ENCODE peak calls at places on chromosome 5, in four cellular contexts. W, N, V and G are unnamed samples.
A peak's percentile ranks its signal among the peaks of the same experiment; 100 is the strongest.

GRCh38 chr5:132134384-132134783 is 60.8 kb downstream of the CSF2 start:
- DNase-seq in W (no peak), N (no peak), V (no peak), G (peak; percentile 15)

GRCh38 chr5:53616939-53617549 is 56.6 kb downstream of the NDUFS4 start:
- DNase-seq in W (no peak), N (no peak), V (peak; percentile 47), G (no peak)

GRCh38 chr5:58044166-58044565 is 415.7 kb downstream of the PLK2 start:
- DNase-seq in W (no peak), N (no peak), V (peak; percentile 19), G (no peak)

GRCh38 chr5:38718874-38719391 is 126.9 kb upstream of the OSMR start:
- DNase-seq in W (no peak), N (no peak), V (no peak), G (no peak)

GRCh38 chr5:78899922-78900362 is 85.2 kb downstream of the ARSB start:
- DNase-seq in W (no peak), N (peak; percentile 74), V (peak; percentile 74), G (peak; percentile 58)

GRCh38 chr5:36535390-36535789 is 71.0 kb upstream of the SLC1A3 start:
- DNase-seq in W (no peak), N (no peak), V (no peak), G (no peak)

GRCh38 chr5:56317923-56318561 is 84.9 kb upstream of the ANKRD55 start:
- DNase-seq in W (peak; percentile 63), N (no peak), V (no peak), G (no peak)

GRCh38 chr5:53366245-53366644 is 114.2 kb upstream of the FST start:
- DNase-seq in W (no peak), N (no peak), V (no peak), G (no peak)

GRCh38 chr5:103464801-103465484 is 97.6 kb downstream of the NUDT12 start:
- DNase-seq in W (no peak), N (no peak), V (no peak), G (no peak)

GRCh38 chr5:32866138-32866537 is 155.0 kb downstream of the NPR3 start:
- DNase-seq in W (no peak), N (no peak), V (no peak), G (no peak)

GRCh38 chr5:151659001-151659754 is 27.5 kb downstream of the SPARC start:
- DNase-seq in W (peak; percentile 39), N (peak; percentile 94), V (peak; percentile 84), G (peak; percentile 57)

GRCh38 chr5:37799865-37800421 is 39.9 kb downstream of the GDNF start:
- DNase-seq in W (no peak), N (no peak), V (no peak), G (no peak)

GRCh38 chr5:68548959-68549676 is 333.6 kb downstream of the PIK3R1 start:
- DNase-seq in W (no peak), N (no peak), V (peak; percentile 61), G (peak; percentile 8)

GRCh38 chr5:32627219-32627880 is 42.0 kb downstream of the SUB1 start:
- DNase-seq in W (no peak), N (no peak), V (no peak), G (no peak)

GRCh38 chr5:170226661-170227060 is 6.1 kb upstream of the C5orf58 start:
- DNase-seq in W (no peak), N (no peak), V (no peak), G (no peak)

GRCh38 chr5:89303033-89303480 is 420.1 kb upstream of the MEF2C start:
- DNase-seq in W (peak; percentile 84), N (no peak), V (no peak), G (no peak)

GRCh38 chr5:157520911-157521703 is 54.5 kb downstream of the ADAM19 start:
- DNase-seq in W (no peak), N (no peak), V (no peak), G (peak; percentile 23)
- TF ChIP-seq CBFB in W (no peak), N (no peak), V (no peak), G (no peak)

GRCh38 chr5:14487101-14487895 is 94.3 kb upstream of the OTULINL start:
- DNase-seq in W (no peak), N (no peak), V (no peak), G (no peak)

GRCh38 chr5:14487896-14488570 is 93.6 kb upstream of the OTULINL start:
- DNase-seq in W (no peak), N (peak; percentile 54), V (no peak), G (no peak)

GRCh38 chr5:14481299-14481799 is 100.2 kb upstream of the OTULINL start:
- DNase-seq in W (no peak), N (no peak), V (no peak), G (no peak)

GRCh38 chr5:14486486-14486885 is 95.1 kb upstream of the OTULINL start:
- DNase-seq in W (no peak), N (no peak), V (no peak), G (no peak)

DNA sequence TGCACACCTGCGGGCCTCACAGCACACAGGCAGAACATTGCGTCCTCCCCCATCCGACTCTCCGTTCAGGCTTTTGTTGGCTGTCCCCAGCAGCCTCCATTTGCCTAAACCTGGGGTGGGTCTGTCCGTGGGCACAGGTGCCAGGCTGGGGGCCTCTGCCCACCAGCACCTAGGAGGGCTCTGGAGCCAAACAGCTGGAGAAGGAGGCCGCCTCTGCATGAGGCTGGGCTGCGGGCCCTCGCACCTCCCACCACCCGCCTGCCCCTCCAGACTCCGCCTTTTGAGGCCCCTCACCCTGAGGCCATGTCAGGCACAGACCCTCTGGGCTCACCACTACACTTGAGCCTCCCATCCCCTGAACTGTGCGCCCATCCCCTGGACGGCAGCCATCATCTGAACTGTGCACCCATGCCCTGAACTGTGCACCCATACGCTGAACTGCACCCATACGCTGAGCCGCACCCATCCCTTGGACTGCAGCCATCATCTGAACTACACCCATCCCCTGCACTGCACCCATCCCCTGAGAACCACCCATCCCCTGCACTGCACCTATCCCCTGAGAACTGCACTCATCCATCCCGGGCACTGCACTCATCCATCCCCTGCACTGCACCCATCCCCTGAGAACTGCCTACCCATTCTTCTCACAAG is 98.0 kb upstream of the OTULINL start:
- DNase-seq in W (no peak), N (no peak), V (no peak), G (no peak)
- TF ChIP-seq CBFB in W (no peak), N (no peak), V (no peak), G (no peak)

GRCh38 chr5:111461261-111461671 is 51.1 kb downstream of the STARD4 start:
- DNase-seq in W (no peak), N (peak; percentile 31), V (peak; percentile 16), G (no peak)

GRCh38 chr5:111461934-111462333 is 50.4 kb downstream of the STARD4 start:
- DNase-seq in W (no peak), N (no peak), V (no peak), G (no peak)

DNA sequence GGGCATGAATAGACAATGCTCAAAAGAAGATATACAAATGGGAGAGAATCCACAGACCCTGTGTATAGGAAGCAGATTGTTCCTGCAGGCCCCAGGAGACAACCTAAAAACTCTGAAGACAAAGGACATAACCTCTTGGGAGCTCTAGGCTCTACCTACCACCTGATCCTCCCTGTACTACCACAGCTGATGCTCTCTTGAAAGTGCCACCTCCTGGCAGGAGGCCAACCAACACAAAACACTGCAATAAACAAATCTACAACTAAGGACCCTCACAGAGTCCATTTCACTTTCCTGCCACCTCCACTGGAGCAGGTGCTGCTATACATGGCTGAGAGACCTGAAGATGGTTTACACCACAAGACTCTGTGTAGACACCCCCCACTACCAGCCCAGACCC is 49.0 kb downstream of the STARD4 start:
- DNase-seq in W (no peak), N (no peak), V (no peak), G (no peak)
- TF ChIP-seq CBFB in W (no peak), N (no peak), V (no peak), G (no peak)

DNA sequence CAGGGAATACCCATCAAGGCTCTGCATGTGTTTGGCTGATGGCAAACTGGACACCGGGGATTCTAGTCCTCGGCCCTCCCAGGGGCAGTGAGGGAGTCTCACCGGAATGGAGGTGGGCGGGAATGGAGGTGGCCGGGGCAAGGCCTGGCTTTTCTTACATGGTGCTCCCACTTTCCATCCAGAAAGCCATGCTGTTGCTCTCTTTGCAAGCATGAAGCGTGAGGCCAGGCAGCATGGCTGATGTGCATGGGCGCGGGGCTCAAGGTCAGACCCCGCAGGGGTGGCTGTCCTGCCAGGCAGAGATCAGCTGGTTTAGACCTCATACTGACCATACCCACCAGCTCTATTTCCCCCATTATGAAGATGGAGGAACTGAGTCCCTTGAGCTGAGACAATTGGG is 108.0 kb upstream of the PHYKPL start:
- DNase-seq in W (no peak), N (no peak), V (no peak), G (no peak)
- TF ChIP-seq CBFB in W (no peak), N (no peak), V (no peak), G (no peak)

GRCh38 chr5:176935017-176935416 is 35.9 kb upstream of the HK3 start:
- DNase-seq in W (no peak), N (no peak), V (no peak), G (no peak)
- TF ChIP-seq CBFB in W (no peak), N (no peak), V (no peak), G (no peak)